ENCODE peak calls at places on chromosomes 2 and 18, in nine cellular contexts. S is IMR-90, H is uterus, Z is right lobe of liver, A is sigmoid colon, U is heart left ventricle, F is H54, N is A549, I is spleen. T is an unnamed sample.
A peak's percentile ranks its signal among the peaks of the same experiment; 100 is the strongest.

GRCh38 chr2:223648755-223649154 is 46.6 kb upstream of the SCG2 start:
- DNase-seq in S (no peak), H (no peak), Z (no peak), A (no peak), U (no peak), F (no peak), N (no peak), I (no peak), T (no peak)

GRCh38 chr2:235752875-235753274 is 259.0 kb downstream of the AGAP1 start:
- DNase-seq in S (no peak), H (no peak), Z (no peak), A (no peak), U (no peak), F (no peak), N (no peak), I (no peak), T (no peak)

GRCh38 chr2:234422242-234422641 is 74.6 kb downstream of the ARL4C start:
- DNase-seq in S (peak; percentile 95), H (no peak), Z (no peak), A (no peak), U (no peak), F (peak; percentile 71), N (peak; percentile 85), I (no peak), T (peak; percentile 91)

GRCh38 chr18:6683112-6683876 is 46.2 kb upstream of the ARHGAP28 start:
- DNase-seq in S (no peak), H (no peak), Z (no peak), A (peak; percentile 57), U (peak; percentile 52), F (no peak), N (no peak), I (no peak), T (peak; percentile 57)

GRCh38 chr2:106157416-106157815 is 36.7 kb downstream of the UXS1 start:
- DNase-seq in S (no peak), H (no peak), Z (no peak), A (no peak), U (no peak), F (no peak), N (no peak), I (no peak), T (no peak)

GRCh38 chr2:888211-888801 is 62.3 kb upstream of the SNTG2 start:
- DNase-seq in S (no peak), H (no peak), Z (no peak), A (no peak), U (no peak), F (no peak), N (no peak), I (no peak), T (no peak)

GRCh38 chr2:233341296-233341695 is 13.0 kb upstream of the DGKD start:
- DNase-seq in S (no peak), H (no peak), Z (no peak), A (no peak), U (no peak), F (no peak), N (no peak), I (no peak), T (no peak)

GRCh38 chr2:80489718-80490117 is 185.2 kb upstream of the LRRTM1 start:
- DNase-seq in S (peak; percentile 57), H (no peak), Z (no peak), A (no peak), U (no peak), F (peak; percentile 18), N (no peak), I (no peak), T (peak; percentile 34)

GRCh38 chr2:127098711-127099110 is 8.2 kb downstream of the BIN1 start:
- DNase-seq in S (no peak), H (no peak), Z (peak; percentile 10), A (peak; percentile 63), U (no peak), F (no peak), N (no peak), I (peak; percentile 66), T (no peak)

GRCh38 chr2:122077771-122078170 is 322.3 kb downstream of the TSN start:
- DNase-seq in S (no peak), H (no peak), Z (no peak), A (no peak), U (no peak), F (no peak), N (no peak), I (no peak), T (no peak)

GRCh38 chr18:75198046-75198445 is 10.9 kb downstream of the PTGR3 start:
- DNase-seq in S (peak; percentile 27), H (no peak), Z (no peak), A (no peak), U (no peak), F (no peak), N (no peak), I (no peak), T (no peak)

GRCh38 chr2:71000780-71001591 is 6.3 kb upstream of the TEX261 start:
- DNase-seq in S (peak; percentile 60), H (peak; percentile 58), Z (peak; percentile 78), A (peak; percentile 83), U (peak; percentile 64), F (peak; percentile 77), N (peak; percentile 59), I (peak; percentile 97), T (peak; percentile 43)
- TF ChIP-seq POLR2A in S (no peak), H (no peak), Z (no peak), A (no peak), U (no peak), F (peak; percentile 21), N (peak; percentile 25), I (no peak), T (no peak)

GRCh38 chr2:174400853-174401252 is 5.3 kb downstream of the SCRN3 start:
- DNase-seq in S (no peak), H (no peak), Z (no peak), A (no peak), U (no peak), F (no peak), N (no peak), I (no peak), T (no peak)

GRCh38 chr2:174392706-174393105 is 2.8 kb upstream of the SCRN3 start:
- DNase-seq in S (no peak), H (no peak), Z (no peak), A (no peak), U (no peak), F (no peak), N (no peak), I (no peak), T (no peak)

GRCh38 chr2:174399171-174399570 is 3.6 kb downstream of the SCRN3 start:
- DNase-seq in S (peak; percentile 54), H (no peak), Z (no peak), A (no peak), U (no peak), F (no peak), N (no peak), I (no peak), T (no peak)

GRCh38 chr2:174397773-174398172 is 2.2 kb downstream of the SCRN3 start:
- DNase-seq in S (no peak), H (no peak), Z (no peak), A (no peak), U (no peak), F (no peak), N (no peak), I (no peak), T (no peak)

GRCh38 chr2:174395284-174395968 is at the start of gene SCRN3:
- DNase-seq in S (peak; percentile 79), H (peak; percentile 51), Z (peak; percentile 83), A (peak; percentile 84), U (peak; percentile 77), F (peak; percentile 76), N (peak; percentile 85), I (peak; percentile 94), T (peak; percentile 85)
- TF ChIP-seq POLR2A in S (peak; percentile 65), H (peak; percentile 15), Z (peak; percentile 32), A (no peak), U (no peak), F (peak; percentile 55), N (peak; percentile 46), I (no peak), T (peak; percentile 49)

GRCh38 chr2:11465110-11465484 is 864 bp downstream of the E2F6 start:
- DNase-seq in S (no peak), H (no peak), Z (no peak), A (no peak), U (no peak), F (no peak), N (no peak), I (no peak), T (no peak)

GRCh38 chr2:11466307-11467125 is 555 bp upstream of the E2F6 start:
- DNase-seq in S (no peak), H (no peak), Z (no peak), A (no peak), U (no peak), F (no peak), N (peak; percentile 28), I (no peak), T (no peak)

GRCh38 chr2:11467749-11468148 is 1.8 kb upstream of the E2F6 start:
- DNase-seq in S (no peak), H (no peak), Z (no peak), A (no peak), U (no peak), F (no peak), N (no peak), I (no peak), T (no peak)

GRCh38 chr2:11467126-11467649 is 1.2 kb upstream of the E2F6 start:
- DNase-seq in S (no peak), H (no peak), Z (no peak), A (no peak), U (no peak), F (no peak), N (no peak), I (no peak), T (no peak)

GRCh38 chr2:11465485-11466306 is at the start of gene E2F6:
- DNase-seq in S (peak; percentile 90), H (peak; percentile 92), Z (peak; percentile 93), A (peak; percentile 96), U (peak; percentile 94), F (peak; percentile 88), N (peak; percentile 93), I (peak; percentile 95), T (peak; percentile 93)
- TF ChIP-seq POLR2A in S (peak; percentile 68), H (peak; percentile 95), Z (peak; percentile 78), A (peak; percentile 77), U (no peak), F (peak; percentile 60), N (peak; percentile 72), I (no peak), T (no peak)

GRCh38 chr2:219626540-219626939 is 890 bp upstream of the SLC4A3 start:
- DNase-seq in S (no peak), H (peak; percentile 11), Z (no peak), A (no peak), U (no peak), F (no peak), N (no peak), I (no peak), T (no peak)

GRCh38 chr2:219627105-219628100 is at the start of gene SLC4A3:
- DNase-seq in S (peak; percentile 19), H (peak; percentile 24), Z (peak; percentile 19), A (no peak), U (no peak), F (peak; percentile 80), N (peak; percentile 53), I (peak; percentile 73), T (no peak)

GRCh38 chr2:219625179-219625578 is 2.3 kb upstream of the SLC4A3 start:
- DNase-seq in S (no peak), H (no peak), Z (no peak), A (no peak), U (no peak), F (no peak), N (no peak), I (peak; percentile 45), T (no peak)

GRCh38 chr2:219622472-219622871 is 5.0 kb upstream of the SLC4A3 start:
- DNase-seq in S (no peak), H (no peak), Z (no peak), A (no peak), U (no peak), F (no peak), N (no peak), I (no peak), T (no peak)

GRCh38 chr2:219624565-219624964 is 2.9 kb upstream of the SLC4A3 start:
- DNase-seq in S (no peak), H (no peak), Z (no peak), A (no peak), U (no peak), F (no peak), N (no peak), I (peak; percentile 64), T (no peak)
- TF ChIP-seq POLR2A in S (no peak), H (no peak), Z (no peak), A (no peak), U (no peak), F (no peak), N (no peak), I (no peak), T (no peak)

T was measured in endothelial cell of umbilical vein.